ENCODE peak calls at places on chromosomes 16 and 17, in four cellular contexts. One of them, this sample, is unnamed.

GRCh38 chr17:38885728-38886642 is 16.1 kb downstream of the LASP1 start:
- DNase-seq in bronchial epithelial cell: no peak
- DNase-seq in T follicular helper cell: no peak
- DNase-seq in activated CD8-positive, alpha-beta memory T cell treated with anti-CD3 and anti-CD28 coated beads, Interleukin-2, amount 10 ng/mL, durations not matched to agents 7 days and 5 days: no peak
- DNase-seq in this sample: no peak

GRCh38 chr17:39727556-39727955 is 2.8 kb downstream of the MIEN1 start:
- DNase-seq in bronchial epithelial cell: no peak
- DNase-seq in T follicular helper cell: no peak
- DNase-seq in activated CD8-positive, alpha-beta memory T cell treated with anti-CD3 and anti-CD28 coated beads, Interleukin-2, amount 10 ng/mL, durations not matched to agents 7 days and 5 days: no peak
- DNase-seq in this sample: no peak

GRCh38 chr16:68737046-68737729 is at the start of gene CDH1:
- DNase-seq in bronchial epithelial cell: peak
- DNase-seq in T follicular helper cell: no peak
- DNase-seq in activated CD8-positive, alpha-beta memory T cell treated with anti-CD3 and anti-CD28 coated beads, Interleukin-2, amount 10 ng/mL, durations not matched to agents 7 days and 5 days: no peak
- DNase-seq in this sample: no peak

GRCh38 chr16:17134586-17134985 is 336.2 kb downstream of the XYLT1 start:
- DNase-seq in bronchial epithelial cell: no peak
- DNase-seq in T follicular helper cell: no peak
- DNase-seq in activated CD8-positive, alpha-beta memory T cell treated with anti-CD3 and anti-CD28 coated beads, Interleukin-2, amount 10 ng/mL, durations not matched to agents 7 days and 5 days: no peak
- DNase-seq in this sample: no peak

GRCh38 chr16:85172465-85173071 is 60.3 kb upstream of the CIBAR2 start:
- DNase-seq in bronchial epithelial cell: peak
- DNase-seq in T follicular helper cell: no peak
- DNase-seq in activated CD8-positive, alpha-beta memory T cell treated with anti-CD3 and anti-CD28 coated beads, Interleukin-2, amount 10 ng/mL, durations not matched to agents 7 days and 5 days: no peak
- DNase-seq in this sample: peak

GRCh38 chr17:65345261-65346060 is 208.3 kb downstream of the RGS9 start:
- DNase-seq in bronchial epithelial cell: no peak
- DNase-seq in T follicular helper cell: no peak
- DNase-seq in activated CD8-positive, alpha-beta memory T cell treated with anti-CD3 and anti-CD28 coated beads, Interleukin-2, amount 10 ng/mL, durations not matched to agents 7 days and 5 days: no peak
- DNase-seq in this sample: peak

GRCh38 chr17:81845361-81845760 is 10.5 kb upstream of the PPP1R27 start:
- DNase-seq in bronchial epithelial cell: no peak
- DNase-seq in T follicular helper cell: no peak
- DNase-seq in activated CD8-positive, alpha-beta memory T cell treated with anti-CD3 and anti-CD28 coated beads, Interleukin-2, amount 10 ng/mL, durations not matched to agents 7 days and 5 days: no peak
- DNase-seq in this sample: no peak

GRCh38 chr16:69567031-69567680 is 1.4 kb downstream of the NFAT5 start:
- DNase-seq in bronchial epithelial cell: peak
- DNase-seq in T follicular helper cell: no peak
- DNase-seq in activated CD8-positive, alpha-beta memory T cell treated with anti-CD3 and anti-CD28 coated beads, Interleukin-2, amount 10 ng/mL, durations not matched to agents 7 days and 5 days: peak
- DNase-seq in this sample: peak

GRCh38 chr17:49928826-49929475 is 40.0 kb upstream of the DLX4 start:
- DNase-seq in bronchial epithelial cell: peak
- DNase-seq in T follicular helper cell: no peak
- DNase-seq in activated CD8-positive, alpha-beta memory T cell treated with anti-CD3 and anti-CD28 coated beads, Interleukin-2, amount 10 ng/mL, durations not matched to agents 7 days and 5 days: no peak
- DNase-seq in this sample: no peak

GRCh38 chr17:50691550-50692447 is 15.9 kb downstream of the ANKRD40 start:
- DNase-seq in bronchial epithelial cell: no peak
- DNase-seq in T follicular helper cell: no peak
- DNase-seq in activated CD8-positive, alpha-beta memory T cell treated with anti-CD3 and anti-CD28 coated beads, Interleukin-2, amount 10 ng/mL, durations not matched to agents 7 days and 5 days: no peak
- DNase-seq in this sample: no peak

GRCh38 chr17:42387221-42387657 is 1.0 kb downstream of the STAT3 start:
- DNase-seq in bronchial epithelial cell: peak
- DNase-seq in T follicular helper cell: peak
- DNase-seq in activated CD8-positive, alpha-beta memory T cell treated with anti-CD3 and anti-CD28 coated beads, Interleukin-2, amount 10 ng/mL, durations not matched to agents 7 days and 5 days: no peak
- DNase-seq in this sample: peak

GRCh38 chr17:700504-701094 is 14.0 kb downstream of the VPS53 start:
- DNase-seq in bronchial epithelial cell: peak
- DNase-seq in T follicular helper cell: no peak
- DNase-seq in activated CD8-positive, alpha-beta memory T cell treated with anti-CD3 and anti-CD28 coated beads, Interleukin-2, amount 10 ng/mL, durations not matched to agents 7 days and 5 days: no peak
- DNase-seq in this sample: peak